ENCODE peak calls at places on chromosomes 7 and 10, in six cellular contexts. S is right cardiac atrium; W is CD4-positive, CD25-positive, alpha-beta regulatory T cell; U is fibroblast of mammary gland; J is fibroblast of pulmonary artery; X is body of pancreas. V is an unnamed sample.

GRCh38 chr10:35555962-35556930 is 48.9 kb upstream of the GJD4 start:
- DNase-seq in S (no peak), J (no peak), U (no peak), W (no peak), X (no peak), V (no peak)

GRCh38 chr7:37081436-37081835 is 357.1 kb upstream of the AOAH start:
- DNase-seq in U (peak; percentile 15), S (peak; percentile 46), J (peak; percentile 35), X (peak; percentile 53), W (no peak), V (peak; percentile 13)

GRCh38 chr10:28879875-28880381 is 202.6 kb downstream of the BAMBI start:
- DNase-seq in X (no peak), U (no peak), S (peak; percentile 21), J (no peak), W (no peak), V (peak; percentile 59)

GRCh38 chr7:7709263-7709662 is 9.1 kb downstream of the RPA3 start:
- DNase-seq in X (no peak), S (no peak), J (no peak), W (no peak), U (no peak), V (no peak)

GRCh38 chr7:36137754-36138153 is 15.3 kb upstream of the EEPD1 start:
- DNase-seq in S (no peak), W (no peak), J (no peak), U (no peak), X (peak; percentile 29), V (no peak)

GRCh38 chr10:114009281-114009996 is 34.2 kb upstream of the ADRB1 start:
- DNase-seq in W (no peak), X (no peak), U (no peak), J (no peak), S (no peak), V (no peak)

GRCh38 chr10:60427709-60428386 is 38.2 kb upstream of the ANK3 start:
- DNase-seq in X (no peak), U (no peak), J (no peak), S (no peak), W (no peak), V (no peak)

GRCh38 chr10:96588601-96589419 is 2.0 kb upstream of the TM9SF3 start:
- DNase-seq in X (no peak), U (peak; percentile 23), J (no peak), S (no peak), W (peak; percentile 77), V (no peak)

GRCh38 chr7:55476071-55476803 is 96.1 kb downstream of the VOPP1 start:
- DNase-seq in W (no peak), U (peak; percentile 64), J (peak; percentile 62), S (no peak), X (no peak), V (peak; percentile 30)

GRCh38 chr10:36256166-36256565 is 614.1 kb upstream of the FZD8 start:
- DNase-seq in W (no peak), S (no peak), U (peak; percentile 51), J (peak; percentile 73), X (no peak), V (peak; percentile 85)

GRCh38 chr10:514137-514671 is 175.3 kb downstream of the DIP2C start:
- DNase-seq in X (peak; percentile 84), W (no peak), U (no peak), S (peak; percentile 42), J (no peak), V (no peak)

GRCh38 chr7:111668711-111669110 is 106.4 kb upstream of the IMMP2L start:
- DNase-seq in U (no peak), X (no peak), J (no peak), W (no peak), S (no peak), V (no peak)

GRCh38 chr7:36677769-36678435 is 46.4 kb downstream of the AOAH start:
- DNase-seq in W (peak; percentile 16), J (no peak), X (no peak), U (no peak), S (no peak), V (no peak)

GRCh38 chr10:79090134-79090803 is 21.5 kb downstream of the ZMIZ1 start:
- DNase-seq in S (no peak), W (no peak), J (peak; percentile 58), X (no peak), U (no peak), V (peak; percentile 57)

GRCh38 chr10:95741807-95742528 is 14.0 kb upstream of the ENTPD1 start:
- DNase-seq in J (peak; percentile 92), S (peak; percentile 36), W (no peak), X (no peak), U (peak; percentile 56), V (peak; percentile 29)

GRCh38 chr10:56349611-56350010 is 11.4 kb downstream of the ZWINT start:
- DNase-seq in W (no peak), J (no peak), U (no peak), S (no peak), X (no peak), V (no peak)

GRCh38 chr10:49666685-49667084 is 12.8 kb upstream of the C10orf53 start:
- DNase-seq in S (no peak), U (no peak), W (no peak), J (no peak), X (no peak), V (no peak)

GRCh38 chr10:67785098-67785497 is 52.9 kb downstream of the DNAJC12 start:
- DNase-seq in X (no peak), J (no peak), W (peak; percentile 64), U (no peak), S (no peak), V (no peak)

GRCh38 chr10:21273400-21273968 is 252.0 kb downstream of the SKIDA1 start:
- DNase-seq in S (no peak), X (no peak), J (no peak), W (no peak), U (peak; percentile 25), V (no peak)

GRCh38 chr10:6498771-6499170 is 81.3 kb downstream of the PRKCQ start:
- DNase-seq in S (no peak), W (peak; percentile 81), X (no peak), J (no peak), U (peak; percentile 0), V (no peak)

GRCh38 chr10:72122221-72122620 is 33.9 kb upstream of the SPOCK2 start:
- DNase-seq in U (no peak), W (peak; percentile 29), X (no peak), S (no peak), J (no peak), V (no peak)

GRCh38 chr10:121332829-121333765 is 265.1 kb downstream of the FGFR2 start:
- DNase-seq in J (no peak), S (no peak), X (no peak), W (no peak), U (no peak), V (no peak)

GRCh38 chr7:145350334-145350733 is 514.5 kb upstream of the TPK1 start:
- DNase-seq in W (no peak), S (no peak), J (no peak), X (no peak), U (no peak), V (no peak)

GRCh38 chr10:73439605-73440298 is 6.4 kb upstream of the MSS51 start:
- DNase-seq in U (peak; percentile 80), W (no peak), X (no peak), J (peak; percentile 55), S (no peak), V (no peak)

GRCh38 chr7:124100190-124100589 is 67.3 kb upstream of the TMEM229A start:
- DNase-seq in X (no peak), U (no peak), J (no peak), W (no peak), S (no peak), V (no peak)

GRCh38 chr10:54703086-54703485 is 97.9 kb downstream of the PCDH15 start:
- DNase-seq in W (no peak), U (no peak), S (no peak), J (peak; percentile 3), X (no peak), V (no peak)

GRCh38 chr7:142482899-142483658 is 225.2 kb upstream of the PRSS58 start:
- DNase-seq in U (peak; percentile 61), J (peak; percentile 60), S (peak; percentile 31), W (peak; percentile 78), X (peak; percentile 59), V (peak; percentile 61)

GRCh38 chr10:31554556-31554955 is 235.5 kb downstream of the ZEB1 start:
- DNase-seq in W (no peak), U (peak; percentile 84), S (no peak), J (peak; percentile 58), X (no peak), V (no peak)

GRCh38 chr7:46072722-46073121 is 151.7 kb upstream of the IGFBP3 start:
- DNase-seq in S (no peak), W (no peak), J (peak; percentile 83), X (no peak), U (peak; percentile 30), V (no peak)

GRCh38 chr10:62818426-62819011 is 2.4 kb upstream of the EGR2 start:
- DNase-seq in S (peak; percentile 36), U (no peak), W (peak; percentile 37), J (peak; percentile 26), X (peak; percentile 48), V (no peak)
- H3K4me3 ChIP-seq in S (peak overlapping the region; percentile 20), U (peak overlapping the region; percentile 6), W (peak overlapping the region; percentile 62), J (peak overlapping the region; percentile 69), X (no peak overlapping the region), V (peak overlapping the region; percentile 12)

DNA sequence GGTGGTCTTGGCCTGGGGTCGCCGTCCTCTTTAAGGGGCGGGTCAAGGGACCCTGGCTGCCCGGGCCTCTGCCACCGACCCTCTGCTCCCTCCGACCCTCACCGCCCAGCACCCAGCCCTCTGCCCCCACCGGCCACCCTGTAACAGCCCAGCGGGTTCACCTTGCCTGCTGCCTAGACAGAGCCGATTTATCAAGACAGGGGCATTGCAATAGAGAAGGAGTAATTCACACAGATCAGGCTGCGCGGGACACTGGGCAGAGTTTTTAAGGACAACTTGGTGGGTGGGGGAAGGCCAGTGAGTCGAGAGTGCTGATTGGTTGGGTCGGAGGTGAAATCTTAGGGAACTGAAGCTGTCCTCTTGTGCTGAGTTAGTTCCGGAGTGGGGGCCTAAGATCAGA is 779 bp upstream of the ADCK2 start:
- DNase-seq in U (no peak), W (no peak), J (no peak), S (no peak), X (no peak), V (no peak)
- H3K4me3 ChIP-seq in U (no peak overlapping the region), W (peak overlapping the region; percentile 69), J (no peak overlapping the region), S (no peak overlapping the region), X (no peak overlapping the region), V (no peak overlapping the region)

GRCh38 chr7:12716134-12716667 is 28.8 kb downstream of the ARL4A start:
- DNase-seq in X (no peak), J (peak; percentile 29), U (no peak), S (no peak), W (no peak), V (no peak)
- H3K4me3 ChIP-seq in X (no peak overlapping the region), J (no peak overlapping the region), U (no peak overlapping the region), S (no peak overlapping the region), W (no peak overlapping the region), V (no peak overlapping the region)

GRCh38 chr10:69087600-69088470 is at the start of gene SRGN:
- DNase-seq in U (peak; percentile 95), W (peak; percentile 91), J (peak; percentile 99), S (peak; percentile 75), X (peak; percentile 51), V (no peak)

GRCh38 chr10:69088471-69088769 is 517 bp downstream of the SRGN start:
- DNase-seq in S (no peak), J (peak; percentile 47), X (no peak), W (peak; percentile 29), U (no peak), V (no peak)

GRCh38 chr10:69090687-69091450 is 3.0 kb downstream of the SRGN start:
- DNase-seq in X (no peak), U (peak; percentile 65), S (no peak), J (no peak), W (no peak), V (no peak)

GRCh38 chr10:69089638-69090599 is 2.0 kb downstream of the SRGN start:
- DNase-seq in U (peak; percentile 27), W (peak; percentile 88), S (no peak), X (peak; percentile 17), J (peak; percentile 70), V (no peak)

GRCh38 chr10:69088801-69089501 is 1.0 kb downstream of the SRGN start:
- DNase-seq in U (peak; percentile 78), W (peak; percentile 89), S (no peak), X (no peak), J (peak; percentile 86), V (peak; percentile 80)
- H3K4me3 ChIP-seq in U (peak overlapping the region; percentile 60), W (peak overlapping the region; percentile 100), S (peak overlapping the region; percentile 91), X (no peak overlapping the region), J (peak overlapping the region; percentile 87), V (no peak overlapping the region)

V was measured in cardiac muscle cell.